ENCODE peak calls at places on chromosomes 7 and 10, in ten cellular contexts. N is stimulated activated CD4-positive, alpha-beta T cell treated with anti-CD3 and anti-CD28 coated beads, Interleukin-1b, Interleukin-23, amount 100 ng/mL, for 48 hours; O is endothelial cell; S is posterior vena cava; Q is NCI-H1092; H is pancreas; W is caudate nucleus; F is left ventricle myocardium inferior; K is astrocyte; B is NCI-H1417. A is an unnamed sample.

GRCh38 chr10:18514537-18514936 is 136.8 kb downstream of the NSUN6 start:
- DNase-seq in N (no peak), O (no peak), S (no peak), Q (no peak), H (no peak), W (no peak), F (no peak), K (no peak), B (no peak), A (no peak)

GRCh38 chr10:119516381-119517234 is 25.9 kb downstream of the RGS10 start:
- DNase-seq in N (peak; percentile 84), O (no peak), S (no peak), Q (no peak), H (no peak), W (no peak), F (no peak), K (no peak), B (no peak), A (no peak)

GRCh38 chr10:70616761-70617160 is 14.2 kb upstream of the PRF1 start:
- DNase-seq in N (no peak), O (no peak), S (no peak), Q (no peak), H (no peak), W (no peak), F (no peak), K (no peak), B (no peak), A (no peak)

GRCh38 chr7:135620980-135621850 is 41.1 kb upstream of the STMP1 start:
- DNase-seq in N (no peak), O (peak; percentile 27), S (no peak), Q (peak; percentile 63), H (peak; percentile 21), W (no peak), F (no peak), K (peak; percentile 82), B (peak; percentile 68), A (peak; percentile 48)

GRCh38 chr7:101874028-101874427 is 56.6 kb downstream of the CUX1 start:
- DNase-seq in N (no peak), O (no peak), S (no peak), Q (no peak), H (no peak), W (no peak), F (no peak), K (no peak), B (no peak), A (no peak)

GRCh38 chr10:51204076-51204475 is 129.8 kb downstream of the PRKG1 start:
- DNase-seq in N (no peak), O (no peak), S (no peak), Q (no peak), H (no peak), W (no peak), F (no peak), K (no peak), B (no peak), A (no peak)

GRCh38 chr10:80407836-80408197 is 534 bp upstream of the PRXL2A start:
- DNase-seq in N (peak; percentile 64), O (no peak), S (no peak), Q (no peak), H (no peak), W (no peak), F (no peak), K (peak; percentile 33), B (peak; percentile 63), A (peak; percentile 69)

GRCh38 chr10:22625511-22626288 is 88.7 kb downstream of the PIP4K2A start:
- DNase-seq in N (no peak), O (no peak), S (no peak), Q (no peak), H (no peak), W (no peak), F (no peak), K (peak; percentile 41), B (no peak), A (no peak)

GRCh38 chr7:44189286-44189992 is at the start of gene GCK:
- DNase-seq in N (no peak), O (no peak), S (no peak), Q (peak; percentile 84), H (no peak), W (no peak), F (no peak), K (no peak), B (peak; percentile 95), A (peak; percentile 53)

GRCh38 chr7:49721441-49721840 is 52.0 kb upstream of the VWC2 start:
- DNase-seq in N (no peak), O (no peak), S (no peak), Q (no peak), H (no peak), W (no peak), F (no peak), K (no peak), B (no peak), A (no peak)

GRCh38 chr7:151699147-151699546 is 177.8 kb downstream of the PRKAG2 start:
- DNase-seq in N (no peak), O (no peak), S (no peak), Q (no peak), H (no peak), W (no peak), F (peak; percentile 8), K (peak; percentile 96), B (no peak), A (no peak)

GRCh38 chr10:118802126-118802793 is 47.5 kb upstream of the CACUL1 start:
- DNase-seq in N (no peak), O (no peak), S (peak; percentile 71), Q (no peak), H (no peak), W (no peak), F (no peak), K (no peak), B (no peak), A (no peak)

GRCh38 chr7:114554781-114555537 is 140.3 kb downstream of the FOXP2 start:
- DNase-seq in N (no peak), O (no peak), S (no peak), Q (no peak), H (no peak), W (no peak), F (no peak), K (peak; percentile 59), B (no peak), A (no peak)

GRCh38 chr10:48804740-48805182 is 120.1 kb downstream of the WDFY4 start:
- DNase-seq in N (no peak), O (no peak), S (no peak), Q (no peak), H (no peak), W (no peak), F (no peak), K (no peak), B (no peak), A (no peak)

GRCh38 chr7:148729984-148730733 is 31.5 kb downstream of the CUL1 start:
- DNase-seq in N (no peak), O (no peak), S (no peak), Q (no peak), H (no peak), W (no peak), F (no peak), K (peak; percentile 53), B (no peak), A (no peak)

GRCh38 chr7:77157446-77157845 is 35.0 kb downstream of the CCDC146 start:
- DNase-seq in N (no peak), O (no peak), S (no peak), Q (no peak), H (no peak), W (no peak), F (no peak), K (peak; percentile 4), B (no peak), A (no peak)

GRCh38 chr7:139660317-139661042 is 117.3 kb downstream of the HIPK2 start:
- DNase-seq in N (no peak), O (no peak), S (no peak), Q (no peak), H (peak; percentile 55), W (no peak), F (no peak), K (peak; percentile 56), B (no peak), A (no peak)

GRCh38 chr7:102983602-102984001 is 70.8 kb downstream of the LRRC17 start:
- DNase-seq in N (no peak), O (no peak), S (no peak), Q (no peak), H (no peak), W (no peak), F (no peak), K (peak; percentile 59), B (no peak), A (no peak)

GRCh38 chr7:73746378-73746777 is 7.8 kb upstream of the ABHD11 start:
- DNase-seq in N (no peak), O (no peak), S (no peak), Q (peak; percentile 29), H (peak; percentile 66), W (no peak), F (no peak), K (no peak), B (no peak), A (no peak)

GRCh38 chr10:36538945-36539586 is 586.3 kb upstream of the ANKRD30A start:
- DNase-seq in N (no peak), O (peak; percentile 19), S (no peak), Q (no peak), H (no peak), W (no peak), F (no peak), K (peak; percentile 53), B (no peak), A (no peak)

GRCh38 chr10:43255644-43256431 is 11.0 kb downstream of the RASGEF1A start:
- DNase-seq in N (no peak), O (peak; percentile 63), S (peak; percentile 74), Q (no peak), H (peak; percentile 18), W (no peak), F (no peak), K (no peak), B (peak; percentile 9), A (peak; percentile 96)

GRCh38 chr7:74280985-74281384 is 8.2 kb upstream of the CLIP2 start:
- DNase-seq in N (no peak), O (no peak), S (no peak), Q (no peak), H (no peak), W (no peak), F (no peak), K (no peak), B (no peak), A (no peak)

GRCh38 chr10:80497187-80498038 is 40.3 kb upstream of the SH2D4B start:
- DNase-seq in N (no peak), O (no peak), S (peak; percentile 90), Q (no peak), H (no peak), W (no peak), F (peak; percentile 78), K (peak; percentile 73), B (no peak), A (no peak)

GRCh38 chr7:36393826-36394225 is 4.2 kb downstream of the ANLN start:
- DNase-seq in N (no peak), O (no peak), S (no peak), Q (no peak), H (no peak), W (no peak), F (no peak), K (no peak), B (no peak), A (no peak)

GRCh38 chr7:156475666-156476065 is 164.9 kb upstream of the RNF32 start:
- DNase-seq in N (no peak), O (no peak), S (peak; percentile 80), Q (no peak), H (no peak), W (no peak), F (no peak), K (peak; percentile 79), B (no peak), A (no peak)

GRCh38 chr10:69473304-69473985 is 22.2 kb downstream of the TSPAN15 start:
- DNase-seq in N (no peak), O (no peak), S (no peak), Q (no peak), H (no peak), W (no peak), F (no peak), K (no peak), B (no peak), A (peak; percentile 70)

GRCh38 chr10:75600833-75601232 is 169.4 kb downstream of the LRMDA start:
- DNase-seq in N (no peak), O (no peak), S (no peak), Q (no peak), H (no peak), W (no peak), F (no peak), K (no peak), B (no peak), A (no peak)

GRCh38 chr10:110067960-110068770 is 60.4 kb downstream of the ADD3 start:
- DNase-seq in N (peak; percentile 48), O (no peak), S (no peak), Q (no peak), H (no peak), W (no peak), F (peak; percentile 48), K (no peak), B (no peak), A (no peak)